ENCODE peak calls at places on chromosomes 11 and 22, in seven cellular contexts. U is mesendoderm, W is IMR-90, I is mesenchymal stem cell, A is neuronal stem cell, O is H1, P is trophoblast cell. T is an unnamed sample.

GRCh38 chr11:108826136-108826535 is 161.3 kb downstream of the DDX10 start:
- DNase-seq in I (no peak), W (no peak), A (no peak), O (no peak), U (no peak), P (no peak), T (no peak)

GRCh38 chr11:64598106-64598796 is 7.2 kb downstream of the SLC22A12 start:
- DNase-seq in W (no peak), O (no peak), I (no peak), U (no peak), A (no peak), P (no peak), T (no peak)

GRCh38 chr11:129862123-129862522 is 33.3 kb downstream of the NFRKB start:
- DNase-seq in O (no peak), W (no peak), I (peak), P (no peak), A (no peak), U (peak), T (no peak)

GRCh38 chr11:36258730-36259360 is 30.4 kb downstream of the COMMD9 start:
- DNase-seq in O (peak), P (peak), I (peak), W (peak), A (peak), U (peak), T (peak)

GRCh38 chr11:131906963-131907362 is 536.5 kb downstream of the NTM start:
- DNase-seq in A (no peak), O (no peak), W (no peak), P (no peak), U (peak), I (no peak), T (no peak)

GRCh38 chr11:76716268-76716667 is 45.7 kb upstream of the LRRC32 start:
- DNase-seq in A (no peak), I (no peak), P (no peak), W (no peak), U (no peak), O (no peak), T (no peak)

GRCh38 chr22:47193606-47194316 is 431.3 kb downstream of the TBC1D22A start:
- DNase-seq in P (no peak), O (no peak), W (no peak), I (no peak), U (no peak), A (no peak), T (no peak)

GRCh38 chr11:62547691-62548281 is 1.2 kb upstream of the AHNAK start:
- DNase-seq in I (peak), U (no peak), W (no peak), P (peak), A (no peak), O (no peak), T (no peak)

GRCh38 chr11:34075178-34075820 is 23.8 kb downstream of the CAPRIN1 start:
- DNase-seq in O (no peak), A (no peak), W (peak), P (no peak), I (peak), U (no peak), T (no peak)

GRCh38 chr22:20909543-20910303 is 7.5 kb upstream of the CRKL start:
- DNase-seq in A (no peak), P (no peak), W (no peak), U (no peak), I (no peak), O (no peak), T (no peak)

GRCh38 chr22:23218867-23219251 is 38.5 kb downstream of the BCR start:
- DNase-seq in I (peak), U (peak), P (no peak), O (no peak), W (peak), A (no peak), T (peak)

GRCh38 chr11:132539590-132540368 is 992.5 kb downstream of the OPCML start:
- DNase-seq in A (no peak), I (no peak), W (no peak), P (no peak), O (no peak), U (no peak), T (no peak)

GRCh38 chr11:99988105-99988907 is 698.8 kb upstream of the ARHGAP42 start:
- DNase-seq in I (peak), W (no peak), A (no peak), P (peak), U (no peak), O (no peak), T (no peak)

GRCh38 chr11:110447897-110448522 is 18.3 kb downstream of the FDX1 start:
- DNase-seq in U (no peak), I (no peak), A (no peak), W (no peak), O (no peak), P (peak), T (no peak)

GRCh38 chr22:31248138-31248745 is 36.1 kb downstream of the LIMK2 start:
- DNase-seq in I (peak), U (peak), O (peak), P (peak), A (peak), W (peak), T (peak)

GRCh38 chr11:110711776-110712642 is at the start of gene ARHGAP20:
- DNase-seq in P (peak), W (peak), O (no peak), I (peak), U (peak), A (peak), T (peak)

GRCh38 chr11:30423886-30424285 is 101.0 kb downstream of the ARL14EP start:
- DNase-seq in P (no peak), I (no peak), O (no peak), A (no peak), U (no peak), W (no peak), T (no peak)

GRCh38 chr11:126410649-126411048 is 55.2 kb downstream of the ST3GAL4 start:
- DNase-seq in U (no peak), A (no peak), W (peak), I (no peak), P (no peak), O (no peak), T (no peak)

GRCh38 chr22:20011123-20011992 is 5.3 kb downstream of the ARVCF start:
- DNase-seq in O (no peak), W (no peak), P (no peak), A (no peak), I (no peak), U (no peak), T (no peak)

GRCh38 chr22:29197096-29197495 is 8.6 kb upstream of the EMID1 start:
- DNase-seq in W (no peak), P (no peak), U (no peak), O (no peak), A (no peak), I (no peak), T (no peak)

GRCh38 chr11:69801513-69802335 is 17.5 kb downstream of the FGF3 start:
- DNase-seq in A (peak), O (peak), W (no peak), U (peak), P (peak), I (peak), T (peak)

GRCh38 chr22:19395276-19395675 is 36.3 kb downstream of the HIRA start:
- DNase-seq in I (no peak), P (no peak), W (no peak), U (no peak), A (no peak), O (no peak), T (no peak)

GRCh38 chr11:8285796-8286195 is 22.1 kb upstream of the LMO1 start:
- DNase-seq in A (no peak), O (no peak), U (no peak), I (no peak), W (no peak), P (no peak), T (peak)

GRCh38 chr11:123188508-123189165 is 6.4 kb downstream of the CLMP start:
- DNase-seq in A (no peak), U (peak), O (no peak), W (peak), P (no peak), I (peak), T (no peak)

GRCh38 chr11:2299773-2300172 is 1.9 kb downstream of the C11orf21 start:
- DNase-seq in W (no peak), A (no peak), O (no peak), P (no peak), U (no peak), I (no peak), T (no peak)
- H2BK5ac ChIP-seq in W (no peak), A (no peak), O (no peak), P (no peak), U (no peak), I (no peak), T (no peak)

GRCh38 chr11:11817957-11818356 is 23.8 kb upstream of the USP47 start:
- DNase-seq in I (no peak), W (no peak), A (no peak), U (no peak), P (no peak), O (no peak), T (no peak)
- H3K4ac ChIP-seq in I (no peak), W (no peak), A (no peak), U (no peak), P (no peak), O (no peak), T (no peak)

GRCh38 chr11:128523616-128524015 is 63.7 kb downstream of the ETS1 start:
- DNase-seq in P (peak), I (peak), U (no peak), W (peak), O (no peak), A (no peak), T (no peak)

GRCh38 chr11:128525411-128526243 is 61.7 kb downstream of the ETS1 start:
- DNase-seq in U (peak), O (no peak), P (no peak), I (peak), W (peak), A (no peak), T (no peak)

GRCh38 chr11:128522943-128523518 is 64.3 kb downstream of the ETS1 start:
- DNase-seq in W (no peak), P (peak), A (no peak), U (no peak), I (peak), O (no peak), T (no peak)

GRCh38 chr11:128522063-128522942 is 65.1 kb downstream of the ETS1 start:
- DNase-seq in I (peak), A (peak), P (peak), U (peak), W (peak), O (peak), T (peak)

GRCh38 chr11:128524172-128524571 is 63.2 kb downstream of the ETS1 start:
- DNase-seq in A (no peak), U (no peak), W (no peak), I (no peak), P (no peak), O (no peak), T (no peak)
- H4K8ac ChIP-seq in A (no peak), U (no peak), W (no peak), I (no peak), P (no peak), O (no peak), T (no peak)

DNA sequence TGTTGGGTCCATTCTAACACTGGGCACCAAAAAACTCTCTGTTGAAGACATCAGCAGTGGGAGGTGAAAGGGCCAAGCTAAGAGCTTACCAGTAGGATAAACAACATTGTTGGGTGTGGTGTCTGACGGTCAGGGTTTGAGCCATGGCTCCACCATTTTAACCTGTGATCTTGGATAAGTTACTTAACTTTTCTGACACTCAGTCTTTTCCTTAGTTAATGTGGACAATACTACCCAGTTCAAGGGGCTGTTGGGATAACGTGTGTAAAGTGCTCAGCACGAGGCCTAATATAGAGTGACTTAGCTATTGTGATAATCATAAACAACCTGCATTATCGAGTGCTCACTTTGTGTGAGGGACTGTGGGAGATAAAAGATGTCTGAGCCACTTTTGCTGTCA is 6.1 kb downstream of the UCP3 start:
- DNase-seq in W (no peak), P (no peak), A (no peak), I (no peak), O (no peak), U (no peak), T (no peak)
- H2BK5ac ChIP-seq in W (no peak), P (no peak), A (no peak), I (no peak), O (no peak), U (no peak), T (no peak)

DNA sequence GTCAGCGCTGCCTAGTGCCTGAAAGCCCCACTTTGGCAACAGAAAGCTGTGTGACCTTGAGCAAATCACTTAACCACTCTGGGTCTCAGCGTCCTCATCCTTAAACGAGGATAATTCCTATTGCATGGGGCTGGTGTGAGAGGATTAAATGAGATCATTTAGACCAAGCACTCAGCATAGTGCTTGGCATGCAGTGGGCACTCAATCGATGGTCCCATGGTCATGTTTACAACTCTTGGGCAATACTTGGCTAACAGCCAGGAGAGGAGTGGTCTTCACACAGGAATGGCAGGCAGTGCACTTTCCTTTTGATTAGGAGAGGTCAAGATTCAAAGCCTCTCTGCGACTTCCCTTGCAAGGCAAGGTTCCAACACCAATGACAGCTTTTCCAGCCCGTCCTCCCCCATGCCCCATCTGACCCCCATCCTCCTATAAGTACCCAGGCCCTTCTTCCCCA is 14.1 kb downstream of the TNKS1BP1 start:
- DNase-seq in A (no peak), W (peak), I (no peak), O (no peak), U (no peak), P (peak), T (no peak)
- H3K4ac ChIP-seq in A (no peak), W (peak), I (no peak), O (peak), U (peak), P (peak), T (no peak)

DNA sequence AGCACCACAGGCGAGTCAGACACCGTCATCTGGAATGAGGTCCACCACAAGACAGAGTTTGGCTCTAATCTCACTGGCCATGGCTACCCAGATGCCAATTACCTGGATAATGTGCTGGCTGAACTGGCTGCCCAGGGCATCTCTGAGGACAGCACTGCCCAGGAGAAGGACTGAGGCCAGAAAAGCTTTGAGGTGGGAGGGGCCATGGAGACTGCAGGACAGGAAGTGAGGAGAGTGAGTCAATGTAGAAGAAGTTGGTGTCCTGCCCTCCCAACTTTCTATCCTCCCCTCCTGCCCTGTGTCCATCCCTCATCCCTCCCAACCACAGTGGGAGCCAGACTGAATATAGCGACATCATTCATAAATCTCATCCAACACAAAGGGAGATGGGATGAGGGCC is 8.0 kb downstream of the MPEG1 start:
- DNase-seq in P (no peak), U (no peak), O (no peak), W (peak), I (no peak), A (no peak), T (no peak)
- H4K8ac ChIP-seq in P (no peak), U (no peak), O (no peak), W (no peak), I (no peak), A (no peak), T (no peak)

DNA sequence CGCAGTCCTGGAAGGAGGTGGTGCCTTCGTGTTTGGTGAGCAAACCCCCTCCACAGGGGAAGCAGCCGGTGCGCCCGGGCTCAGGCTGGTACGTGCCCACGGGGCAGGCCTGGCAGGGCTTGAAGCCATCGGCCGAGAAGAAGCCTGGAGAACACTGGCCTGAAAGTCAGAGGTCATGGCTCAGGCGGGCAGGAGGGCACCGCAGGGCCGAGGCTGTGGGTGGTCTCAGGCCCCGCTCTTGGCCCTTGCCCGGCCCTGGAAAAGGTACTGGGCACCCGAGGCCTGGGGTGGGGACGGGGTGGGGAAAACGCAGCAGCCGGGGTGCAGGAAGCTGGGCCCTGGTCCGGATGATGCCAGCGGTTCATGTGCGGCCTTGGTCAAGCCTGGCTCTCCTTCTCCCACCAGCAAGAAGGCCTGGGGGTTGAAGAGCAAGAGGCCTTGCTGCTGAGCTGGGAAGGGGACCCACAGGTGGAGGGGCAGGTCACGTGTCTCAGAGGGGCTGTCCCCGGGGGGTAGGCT is 25.6 kb upstream of the TTLL12 start:
- DNase-seq in I (no peak), U (no peak), O (no peak), W (no peak), A (no peak), P (no peak), T (no peak)
- H2BK5ac ChIP-seq in I (no peak), U (no peak), O (no peak), W (no peak), A (no peak), P (no peak), T (no peak)

GRCh38 chr22:25878933-25879332 is 136.9 kb downstream of the MYO18B start:
- DNase-seq in U (no peak), I (no peak), A (no peak), P (no peak), O (no peak), W (no peak), T (no peak)
- H3K4ac ChIP-seq in U (no peak), I (no peak), A (no peak), P (no peak), O (no peak), W (no peak), T (no peak)

T was measured in H9.